ENCODE peak calls at places on chromosomes 11 and 22, in five cellular contexts. L is psoas muscle; N is esophagus squamous epithelium; P is naive thymus-derived CD4-positive, alpha-beta T cell; W is aorta. R is an unnamed sample.

GRCh38 chr11:82747471-82747870 is 13.8 kb upstream of the FAM181B start:
- DNase-seq in P (no peak), N (no peak), W (no peak), L (no peak), R (peak; percentile 25)

GRCh38 chr11:88604255-88604654 is 266.7 kb upstream of the CTSC start:
- DNase-seq in N (no peak), L (no peak), W (no peak), P (no peak), R (no peak)

GRCh38 chr11:7436657-7437056 is 48.6 kb upstream of the OLFML1 start:
- DNase-seq in N (no peak), W (no peak), P (peak; percentile 13), L (no peak), R (no peak)

GRCh38 chr11:134120921-134121526 is 52.2 kb downstream of the JAM3 start:
- DNase-seq in W (no peak), L (no peak), P (no peak), N (no peak), R (no peak)

GRCh38 chr11:14620027-14620511 is 23.5 kb upstream of the PDE3B start:
- DNase-seq in W (no peak), P (no peak), L (no peak), N (no peak), R (no peak)

GRCh38 chr22:37716708-37717107 is 19.9 kb downstream of the TRIOBP start:
- DNase-seq in W (no peak), L (no peak), N (no peak), P (no peak), R (no peak)

GRCh38 chr22:47284822-47285221 is 522.4 kb downstream of the TBC1D22A start:
- DNase-seq in N (no peak), P (no peak), W (no peak), L (no peak), R (no peak)

GRCh38 chr11:124115782-124116616 is 749 bp downstream of the VWA5A start:
- DNase-seq in W (peak; percentile 74), P (peak; percentile 4), L (no peak), N (no peak), R (no peak)

GRCh38 chr22:47333625-47334024 is 571.2 kb downstream of the TBC1D22A start:
- DNase-seq in N (no peak), W (no peak), L (no peak), P (no peak), R (no peak)

GRCh38 chr11:38476808-38477565 is 1879.0 kb upstream of the RAG2 start:
- DNase-seq in W (no peak), N (no peak), P (no peak), L (no peak), R (no peak)

GRCh38 chr22:24338701-24339451 is 68.2 kb downstream of the SPECC1L start:
- DNase-seq in N (no peak), W (no peak), P (no peak), L (peak; percentile 65), R (no peak)

GRCh38 chr22:25358421-25359170 is 139.2 kb downstream of the CRYBB2 start:
- DNase-seq in P (no peak), L (no peak), W (peak; percentile 59), N (no peak), R (no peak)

GRCh38 chr11:33557201-33557600 is 143.4 kb downstream of the C11orf91 start:
- DNase-seq in P (no peak), N (no peak), L (no peak), W (no peak), R (peak; percentile 53)

GRCh38 chr11:119056397-119056999 is 507 bp downstream of the HYOU1 start:
- DNase-seq in N (no peak), P (peak; percentile 30), W (peak; percentile 76), L (peak; percentile 64), R (no peak)

GRCh38 chr11:113896156-113896879 is 8.3 kb upstream of the HTR3B start:
- DNase-seq in P (peak; percentile 40), N (no peak), L (no peak), W (no peak), R (no peak)

GRCh38 chr11:64915366-64915887 is 1.6 kb downstream of the ATG2A start:
- DNase-seq in P (no peak), W (no peak), L (no peak), N (no peak), R (no peak)

GRCh38 chr11:1749787-1750351 is 526 bp downstream of the IFITM10 start:
- DNase-seq in W (peak; percentile 83), L (peak; percentile 69), P (no peak), N (no peak), R (no peak)

GRCh38 chr11:78659326-78660319 is 85.0 kb upstream of the NARS2 start:
- DNase-seq in P (no peak), N (no peak), L (no peak), W (no peak), R (no peak)

GRCh38 chr22:40504285-40505249 is 132.0 kb downstream of the MRTFA start:
- DNase-seq in N (no peak), L (no peak), P (no peak), W (no peak), R (no peak)

GRCh38 chr11:66288138-66288865 is 641 bp downstream of the YIF1A start:
- DNase-seq in W (no peak), N (no peak), L (no peak), P (no peak), R (no peak)

GRCh38 chr22:35685731-35686130 is 31.9 kb upstream of the APOL5 start:
- DNase-seq in W (no peak), L (no peak), P (no peak), N (no peak), R (no peak)

DNA sequence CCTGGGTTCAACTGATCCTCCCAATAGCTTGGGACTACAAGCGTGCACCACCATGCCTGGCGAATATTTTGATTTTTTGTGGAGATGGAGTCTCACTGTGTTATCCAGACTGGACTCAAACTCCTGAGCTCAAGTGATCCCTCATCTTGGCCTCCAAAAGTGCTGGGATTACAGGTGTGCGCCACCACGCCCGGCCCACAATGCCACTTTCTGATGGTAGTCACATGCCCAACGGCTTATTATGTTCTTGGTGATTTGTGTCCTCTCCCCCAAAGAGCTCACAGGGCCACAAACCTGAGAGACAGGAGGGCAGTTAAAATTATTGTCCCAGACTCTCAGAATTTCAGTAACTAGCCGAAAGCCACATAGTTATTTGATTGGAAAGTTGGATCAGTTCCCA is 9.6 kb downstream of the GRIK4 start:
- DNase-seq in W (no peak), P (no peak), L (no peak), N (no peak), R (no peak)
- H3K27me3 ChIP-seq in W (no peaks in the 10 kb centered on the region), P (no peaks in the 10 kb centered on the region), L (peaks cover 38% of the 10 kb centered on the region), N (no peaks in the 10 kb centered on the region), R (peaks cover 25% of the 10 kb centered on the region)

GRCh38 chr11:44988111-44988510 is 37.4 kb upstream of the TP53I11 start:
- DNase-seq in W (no peak), L (no peak), P (no peak), N (no peak), R (no peak)
- H3K4me3 ChIP-seq in W (no peak overlapping the region), L (no peak overlapping the region), P (no peak overlapping the region), N (no peak overlapping the region), R (no peak overlapping the region)

GRCh38 chr11:12275818-12276217 is 101.6 kb upstream of the PARVA start:
- DNase-seq in N (no peak), P (no peak), L (no peak), W (no peak), R (no peak)

GRCh38 chr11:12272821-12273617 is 104.4 kb upstream of the PARVA start:
- DNase-seq in L (no peak), N (no peak), P (no peak), W (no peak), R (no peak)

GRCh38 chr11:12273618-12273995 is 103.8 kb upstream of the PARVA start:
- DNase-seq in W (no peak), P (no peak), N (no peak), L (no peak), R (no peak)

GRCh38 chr11:12274056-12274455 is 103.3 kb upstream of the PARVA start:
- DNase-seq in L (no peak), W (no peak), P (no peak), N (no peak), R (no peak)

DNA sequence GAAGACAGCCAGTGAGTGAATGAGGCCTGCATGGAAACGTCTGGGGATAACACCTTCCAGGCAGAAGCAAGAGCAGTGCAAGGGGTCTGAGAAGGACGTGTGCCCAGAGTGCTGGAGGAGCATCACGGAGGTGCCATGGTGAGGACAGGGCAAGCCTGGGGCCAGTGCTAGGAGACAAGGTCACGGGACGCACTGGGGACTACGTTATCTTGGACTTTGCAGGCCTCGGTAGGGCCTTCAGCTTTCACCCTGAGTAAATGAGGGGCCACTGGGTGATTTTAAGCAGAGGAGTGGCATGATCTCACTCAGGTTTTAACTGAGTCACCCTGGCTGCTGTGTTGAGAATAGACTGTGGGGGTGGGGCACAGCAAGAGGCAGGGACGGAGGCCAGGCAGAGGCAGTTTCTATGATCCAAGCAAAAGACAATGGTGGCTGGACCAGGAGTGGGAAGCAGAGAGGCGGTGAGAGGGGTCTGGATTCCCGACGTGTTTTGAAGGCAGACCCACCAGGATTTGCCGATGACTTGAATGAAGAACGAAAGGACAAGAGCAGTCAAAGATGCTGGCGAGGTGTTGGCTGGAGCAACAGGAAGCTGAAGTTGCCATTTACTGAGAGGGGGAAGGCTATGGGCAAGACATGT is 102.7 kb upstream of the PARVA start:
- DNase-seq in N (no peak), P (no peak), L (no peak), W (no peak), R (no peak)
- H3K27me3 ChIP-seq in N (no peaks in the 10 kb centered on the region), P (no peaks in the 10 kb centered on the region), L (no peaks in the 10 kb centered on the region), W (no peaks in the 10 kb centered on the region), R (no peaks in the 10 kb centered on the region)

GRCh38 chr11:94154095-94154856 is 25.6 kb downstream of the PANX1 start:
- DNase-seq in W (no peak), N (no peak), L (no peak), P (no peak), R (no peak)
- H3K4me3 ChIP-seq in W (no peak overlapping the region), N (no peak overlapping the region), L (no peak overlapping the region), P (no peak overlapping the region), R (no peak overlapping the region)

DNA sequence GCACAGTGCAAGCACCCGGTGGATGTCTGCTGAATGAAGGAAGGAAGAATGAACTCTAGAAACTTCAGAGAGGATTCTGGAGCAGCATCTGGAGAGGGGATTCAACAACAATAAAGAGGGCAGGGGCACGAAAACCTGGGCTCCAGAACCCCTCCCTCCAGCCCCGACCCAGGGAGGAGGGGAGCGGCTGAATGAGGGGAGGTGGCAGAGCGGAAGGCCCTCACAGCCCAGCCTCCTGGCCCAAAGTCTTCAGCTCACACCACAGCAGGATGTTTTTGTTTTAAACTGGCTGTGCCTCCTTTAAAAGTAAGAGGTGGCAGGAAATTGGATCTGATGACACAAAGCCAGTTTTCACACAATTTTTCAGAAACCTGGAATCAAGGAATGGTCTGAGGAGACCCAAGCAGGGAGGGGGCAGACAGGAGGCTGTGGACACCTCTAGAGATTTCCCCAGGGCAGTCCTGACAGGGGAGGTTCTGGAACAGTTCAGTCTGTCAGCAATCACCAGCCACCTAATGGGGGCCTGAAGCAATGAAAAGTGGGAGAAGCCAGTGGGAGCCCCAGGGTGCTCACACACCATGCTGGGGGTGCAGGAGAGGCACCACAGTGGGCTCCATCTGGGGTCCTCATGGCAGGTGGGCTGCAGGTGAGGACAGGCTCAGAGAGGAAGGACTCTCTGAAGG is 44.4 kb upstream of the TCF20 start:
- DNase-seq in N (no peak), L (no peak), W (no peak), P (peak; percentile 34), R (no peak)
- H3K27me3 ChIP-seq in N (no peaks in the 10 kb centered on the region), L (peaks cover 32% of the 10 kb centered on the region), W (no peaks in the 10 kb centered on the region), P (no peaks in the 10 kb centered on the region), R (peaks cover 9% of the 10 kb centered on the region)

DNA sequence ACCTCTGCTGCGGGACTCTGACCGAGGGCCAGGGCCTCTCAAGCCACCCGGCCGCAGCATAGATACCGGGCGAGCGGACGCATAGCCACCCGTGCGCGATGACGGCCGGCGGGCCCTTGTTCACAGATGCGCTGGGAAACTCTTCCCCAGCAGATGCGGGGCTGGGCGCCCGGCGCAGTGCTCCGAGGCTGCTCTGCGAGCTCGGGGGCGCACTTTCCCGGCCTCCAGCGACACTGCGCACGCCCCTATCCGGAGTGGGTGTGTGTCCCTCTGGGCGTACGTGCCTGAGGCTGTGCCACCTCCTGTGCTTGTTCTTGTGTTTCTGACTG is 104.7 kb upstream of the E2F8 start:
- DNase-seq in P (no peak), L (peak; percentile 54), W (peak; percentile 79), N (no peak), R (no peak)
- H3K4me3 ChIP-seq in P (no peak overlapping the region), L (peak overlapping the region; percentile 58), W (no peak overlapping the region), N (peak overlapping the region; percentile 62), R (no peak overlapping the region)